ENCODE peak calls at places on chromosomes 2 and 18, in five cellular contexts. V is colonic mucosa, S is body of pancreas, J is pancreas, F is PC-3. L is an unnamed sample.

GRCh38 chr2:220789961-220790360 is 782.1 kb downstream of the EPHA4 start:
- DNase-seq in V (no peak), S (no peak), J (no peak), F (peak; percentile 79), L (no peak)

GRCh38 chr2:240947176-240947575 is 41.0 kb downstream of the CROCC2 start:
- DNase-seq in V (no peak), S (no peak), J (no peak), F (no peak), L (no peak)

GRCh38 chr2:231189571-231190495 is 8.6 kb upstream of the ARMC9 start:
- DNase-seq in V (peak; percentile 44), S (peak; percentile 26), J (no peak), F (no peak), L (no peak)

GRCh38 chr2:134225841-134226240 is 28.0 kb upstream of the MGAT5 start:
- DNase-seq in V (no peak), S (no peak), J (no peak), F (no peak), L (no peak)

GRCh38 chr2:77834360-77835002 is 312.3 kb upstream of the LRRTM4 start:
- DNase-seq in V (no peak), S (no peak), J (no peak), F (no peak), L (no peak)

GRCh38 chr18:3454365-3455089 is 4.6 kb downstream of the TGIF1 start:
- DNase-seq in V (peak; percentile 71), S (peak; percentile 42), J (no peak), F (peak; percentile 76), L (peak; percentile 87)

GRCh38 chr2:234363011-234363487 is 133.8 kb downstream of the ARL4C start:
- DNase-seq in V (no peak), S (no peak), J (no peak), F (peak; percentile 95), L (peak; percentile 60)

GRCh38 chr2:150644298-150645067 is 157.0 kb upstream of the RND3 start:
- DNase-seq in V (no peak), S (no peak), J (no peak), F (peak; percentile 92), L (no peak)

GRCh38 chr2:9167718-9168657 is 38.6 kb upstream of the ASAP2 start:
- DNase-seq in V (no peak), S (no peak), J (no peak), F (no peak), L (no peak)

GRCh38 chr2:152637251-152637650 is 80.0 kb downstream of the PRPF40A start:
- DNase-seq in V (no peak), S (no peak), J (no peak), F (no peak), L (no peak)

GRCh38 chr2:152632736-152633135 is 84.5 kb downstream of the PRPF40A start:
- DNase-seq in V (no peak), S (no peak), J (no peak), F (no peak), L (no peak)

GRCh38 chr2:152638590-152638989 is 78.7 kb downstream of the PRPF40A start:
- DNase-seq in V (no peak), S (no peak), J (no peak), F (no peak), L (no peak)

DNA sequence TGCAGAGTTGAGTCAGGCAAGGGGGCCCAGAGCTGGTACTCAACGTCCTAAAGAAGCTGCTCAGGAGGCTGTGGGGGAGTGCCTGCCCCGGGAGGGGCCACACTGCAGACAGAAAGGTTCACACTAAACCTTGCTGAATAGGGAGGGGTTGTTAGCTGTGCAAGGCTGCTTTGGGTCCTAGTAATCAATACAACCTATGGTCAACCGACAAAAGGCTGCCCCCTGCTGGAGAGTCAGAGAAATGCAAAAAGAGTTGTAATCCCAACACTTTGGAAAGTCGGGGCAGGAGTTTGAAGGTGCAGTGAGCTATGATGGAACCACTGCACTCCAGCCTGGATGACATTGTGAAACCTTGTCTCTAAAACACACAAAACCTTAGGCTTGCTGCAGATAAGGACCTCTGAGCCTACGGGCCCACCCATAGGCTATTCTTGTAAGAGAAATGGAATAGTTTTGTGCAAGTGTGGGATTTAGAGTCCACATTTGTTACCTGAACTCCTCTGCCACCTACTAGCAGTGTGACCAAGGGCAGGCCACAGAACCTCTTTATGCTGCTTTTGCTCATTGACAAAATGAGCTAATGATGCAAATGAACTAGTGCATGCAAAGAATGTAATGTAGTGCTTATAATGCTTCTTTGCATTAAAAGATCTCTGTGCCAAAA is 81.5 kb downstream of the PRPF40A start:
- DNase-seq in V (peak; percentile 73), S (peak; percentile 70), J (no peak), F (peak; percentile 69), L (peak; percentile 68)
- H3K36me3 ChIP-seq in V (no peaks in the 10 kb centered on the region), S (peaks cover 6% of the 10 kb centered on the region), J (peaks cover under 1% of the 10 kb centered on the region), F (peaks cover 17% of the 10 kb centered on the region), L (peaks cover 9% of the 10 kb centered on the region)

DNA sequence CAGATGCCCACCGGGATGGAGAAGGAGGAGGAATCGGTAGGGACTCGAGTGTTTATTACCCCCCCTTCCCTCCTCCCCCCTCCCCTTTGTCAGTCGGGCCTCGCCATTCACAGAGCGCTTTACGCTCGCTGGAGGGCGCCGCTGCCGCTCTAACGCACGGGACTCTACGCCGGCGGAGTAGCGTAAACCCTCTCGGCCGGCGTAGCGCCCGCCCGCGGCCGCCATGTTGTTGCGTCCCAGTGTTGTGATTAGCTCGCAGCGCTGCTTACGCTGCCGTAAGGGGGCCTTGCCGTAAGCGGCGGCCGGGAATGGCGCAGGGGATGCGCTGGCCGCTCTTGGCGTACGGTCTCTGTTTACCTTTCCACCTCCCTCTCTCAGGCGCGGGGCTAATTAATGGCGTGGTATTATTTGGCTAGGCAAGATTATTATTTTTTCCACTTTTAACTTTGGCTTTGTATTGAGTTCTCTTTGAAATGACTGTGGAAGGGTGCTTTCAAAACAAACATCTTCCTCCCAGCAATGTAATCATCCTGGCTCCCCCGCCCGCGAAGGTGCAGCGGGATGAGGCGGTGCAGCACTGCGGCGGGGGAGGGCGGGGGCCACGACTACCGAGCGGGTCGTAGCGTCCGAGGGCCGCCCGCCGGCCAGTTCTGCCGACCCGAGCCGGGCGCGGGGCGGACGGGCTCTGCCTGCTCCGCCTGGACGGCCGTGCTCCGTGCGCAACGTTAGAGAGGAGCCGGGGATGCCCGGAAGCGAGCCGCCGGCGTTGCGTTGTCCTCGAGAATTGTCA is 779 bp downstream of the EPC2 start:
- DNase-seq in V (peak; percentile 94), S (peak; percentile 95), J (peak; percentile 97), F (peak; percentile 92), L (peak; percentile 96)
- TF ChIP-seq CTCF in V (no peak), S (peak; percentile 51), J (peak; percentile 16), F (peak; percentile 42), L (peak; percentile 31)

GRCh38 chr2:190978389-190979053 is 35.5 kb downstream of the STAT1 start:
- DNase-seq in V (no peak), S (no peak), J (no peak), F (peak; percentile 68), L (no peak)

GRCh38 chr2:190981733-190982132 is 32.2 kb downstream of the STAT1 start:
- DNase-seq in V (no peak), S (no peak), J (no peak), F (no peak), L (no peak)

GRCh38 chr2:190980630-190981214 is 33.2 kb downstream of the STAT1 start:
- DNase-seq in V (no peak), S (no peak), J (no peak), F (no peak), L (no peak)

GRCh38 chr2:190982263-190983034 is 31.5 kb downstream of the STAT1 start:
- DNase-seq in V (no peak), S (no peak), J (no peak), F (no peak), L (no peak)

DNA sequence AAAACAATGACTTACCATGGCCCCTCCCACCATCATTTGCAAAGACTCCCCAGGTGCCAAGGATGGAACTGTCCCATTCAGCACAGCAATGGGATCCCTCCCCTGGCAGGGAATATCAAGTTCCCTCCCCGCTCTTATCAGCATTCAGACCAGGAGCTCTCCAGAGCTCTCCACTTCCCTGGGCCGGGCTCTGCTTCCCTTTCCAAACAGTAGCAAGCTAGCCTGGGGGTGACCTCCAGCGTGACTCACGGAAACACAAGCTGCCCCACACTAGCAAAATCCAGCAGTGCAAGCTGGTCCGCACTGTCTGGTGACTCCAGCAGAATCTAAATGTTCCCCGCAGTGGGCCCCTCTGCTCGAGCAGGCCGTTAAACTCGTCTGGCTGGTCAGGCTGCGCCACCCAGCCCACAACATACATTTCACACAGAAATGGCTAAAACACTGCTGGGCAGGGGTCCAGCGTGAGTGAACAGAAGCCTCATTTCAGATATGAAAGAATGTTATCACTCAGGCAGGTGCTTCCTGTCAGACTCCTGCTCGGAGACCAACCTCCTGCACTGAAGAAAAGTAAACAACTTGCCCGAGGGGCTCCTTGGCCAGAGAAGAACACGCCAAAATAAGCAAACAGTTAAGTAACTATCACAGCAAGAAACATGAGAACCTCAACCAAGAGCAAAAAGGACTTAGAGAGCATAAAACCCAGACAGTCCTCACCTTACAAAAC is 33.9 kb downstream of the STAT1 start:
- DNase-seq in V (peak; percentile 49), S (peak; percentile 39), J (peak; percentile 38), F (peak; percentile 62), L (no peak)
- H3K4me3 ChIP-seq in V (no peak overlapping the region), S (no peak overlapping the region), J (no peak overlapping the region), F (peak overlapping the region; percentile 21), L (no peak overlapping the region)

DNA sequence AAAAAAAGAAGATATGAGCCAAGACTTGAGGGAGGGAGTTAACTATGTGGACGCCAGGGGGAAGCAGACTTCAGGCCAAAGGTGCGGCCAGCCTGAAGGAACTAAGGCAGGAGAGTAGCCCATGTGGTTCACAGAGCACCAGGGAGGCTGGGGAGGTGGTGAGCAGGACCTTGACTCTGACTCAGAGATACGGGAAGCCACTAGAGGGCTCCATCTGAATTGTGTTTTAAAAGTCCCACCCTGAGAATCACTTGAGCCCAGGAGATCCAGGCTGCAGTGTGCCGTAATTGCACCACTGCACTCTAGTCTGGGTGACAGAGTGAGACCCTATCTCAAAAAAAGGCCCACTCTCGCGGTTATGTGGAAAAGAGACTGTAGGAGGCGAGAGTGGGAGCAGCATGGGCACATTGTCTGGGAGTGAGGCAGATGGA is 12.3 kb downstream of the CEP192 start:
- DNase-seq in V (peak; percentile 24), S (no peak), J (no peak), F (peak; percentile 62), L (peak; percentile 54)
- H3K36me3 ChIP-seq in V (peaks cover 1% of the 10 kb centered on the region), S (no peaks in the 10 kb centered on the region), J (no peaks in the 10 kb centered on the region), F (peaks cover 43% of the 10 kb centered on the region), L (peaks cover 21% of the 10 kb centered on the region)

GRCh38 chr2:10359731-10360329 is 57.1 kb downstream of the HPCAL1 start:
- DNase-seq in V (no peak), S (no peak), J (no peak), F (no peak), L (no peak)

GRCh38 chr2:10357770-10358169 is 55.1 kb downstream of the HPCAL1 start:
- DNase-seq in V (no peak), S (no peak), J (peak; percentile 47), F (no peak), L (no peak)

GRCh38 chr2:10360460-10361219 is 57.9 kb downstream of the HPCAL1 start:
- DNase-seq in V (no peak), S (no peak), J (no peak), F (no peak), L (no peak)

GRCh38 chr2:10361220-10361588 is 58.5 kb downstream of the HPCAL1 start:
- DNase-seq in V (no peak), S (no peak), J (no peak), F (no peak), L (peak; percentile 45)

DNA sequence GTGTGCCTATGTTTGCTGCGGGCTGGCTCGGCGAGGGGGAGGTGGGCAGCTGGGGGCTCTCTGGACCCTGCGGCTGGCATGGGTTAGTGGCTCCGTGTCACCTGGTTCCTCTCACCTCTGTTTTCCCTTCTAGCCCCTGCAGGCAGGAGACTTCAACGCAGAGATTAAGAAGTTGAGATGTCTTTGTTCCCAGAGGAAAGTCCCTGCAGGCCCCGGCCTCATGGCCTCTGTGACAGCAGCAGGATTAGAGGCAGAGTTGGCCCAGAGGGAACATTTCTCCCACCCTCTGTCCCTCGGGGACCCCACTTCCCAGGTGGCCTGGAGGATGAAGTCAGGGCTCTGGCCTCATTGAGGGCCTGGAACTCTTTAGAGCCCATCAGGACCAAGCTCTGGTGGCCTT is 56.5 kb downstream of the HPCAL1 start:
- DNase-seq in V (no peak), S (no peak), J (no peak), F (no peak), L (no peak)
- TF ChIP-seq CTCF in V (no peak), S (no peak), J (no peak), F (no peak), L (no peak)